ENCODE peak calls at places on chromosomes 1 and 21, in ten cellular contexts. Y, V, I, E, A, T, F, Q, N and D are unnamed samples.

GRCh38 chr1:119554188-119554587 is 47.2 kb downstream of the HSD3B1 start:
- DNase-seq in I (no peak), Y (no peak), N (no peak), T (no peak), A (no peak), F (no peak), V (no peak), Q (no peak), E (no peak), D (no peak)

GRCh38 chr1:19676438-19676922 is 11.8 kb downstream of the HTR6 start:
- DNase-seq in N (peak; percentile 92), I (no peak), Y (peak; percentile 28), V (no peak), F (peak; percentile 57), A (no peak), Q (peak; percentile 65), T (peak; percentile 65), E (peak; percentile 83), D (no peak)

GRCh38 chr1:28172690-28173150 is 3.8 kb downstream of the PTAFR start:
- DNase-seq in T (no peak), Y (no peak), I (no peak), V (no peak), Q (peak; percentile 57), E (no peak), F (no peak), A (no peak), N (no peak), D (no peak)

GRCh38 chr1:173475564-173476196 is 1.5 kb upstream of the PRDX6 start:
- DNase-seq in Q (no peak), E (no peak), F (peak; percentile 85), A (no peak), I (no peak), N (no peak), T (no peak), Y (no peak), V (no peak), D (no peak)

GRCh38 chr21:15857740-15858139 is 128.0 kb downstream of the USP25 start:
- DNase-seq in E (no peak), Q (no peak), V (no peak), I (no peak), Y (no peak), T (no peak), F (no peak), N (no peak), A (peak; percentile 11), D (no peak)

GRCh38 chr1:113835686-113836290 is 23.5 kb upstream of the RSBN1 start:
- DNase-seq in E (no peak), Q (peak; percentile 36), T (no peak), V (no peak), A (no peak), N (peak; percentile 42), I (no peak), F (peak; percentile 75), Y (peak; percentile 4), D (no peak)

GRCh38 chr1:81498370-81499184 is 302.2 kb upstream of the ADGRL2 start:
- DNase-seq in E (no peak), I (no peak), Q (no peak), A (no peak), F (no peak), Y (no peak), N (no peak), V (no peak), T (no peak), D (no peak)

GRCh38 chr1:31013187-31013864 is 52.2 kb downstream of the PUM1 start:
- DNase-seq in F (no peak), Y (no peak), T (no peak), Q (peak; percentile 35), V (no peak), I (no peak), E (no peak), A (no peak), N (no peak), D (no peak)

GRCh38 chr1:212689758-212690540 is 9.7 kb downstream of the BATF3 start:
- DNase-seq in T (no peak), F (no peak), E (no peak), Q (no peak), A (no peak), N (no peak), I (no peak), V (peak; percentile 38), Y (no peak), D (no peak)

GRCh38 chr1:10338047-10338446 is 60.8 kb upstream of the PGD start:
- DNase-seq in Y (peak; percentile 48), V (no peak), I (peak; percentile 72), N (peak; percentile 68), F (peak; percentile 40), E (peak; percentile 61), A (no peak), T (peak; percentile 38), Q (peak; percentile 63), D (peak; percentile 61)

DNA sequence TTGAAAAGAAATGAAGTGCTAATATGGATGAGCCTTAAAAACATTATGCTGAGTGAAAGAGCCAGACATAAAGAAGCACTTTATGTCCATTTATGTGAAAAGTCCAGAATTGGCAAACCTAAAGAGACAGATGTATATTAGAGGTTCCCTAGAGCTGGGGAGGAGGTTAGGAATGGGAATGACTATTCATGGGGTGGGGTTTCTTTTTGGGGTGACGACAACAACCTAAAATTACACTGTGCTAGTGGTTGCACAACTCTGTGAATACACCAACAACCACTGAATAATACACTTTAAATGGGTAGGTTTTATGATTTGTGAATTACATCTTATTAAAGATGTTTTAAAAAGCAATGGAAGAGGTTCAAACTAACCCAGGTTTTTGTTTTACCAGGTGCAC is 259.9 kb downstream of the RHOU start:
- DNase-seq in V (no peak), A (no peak), Y (no peak), I (no peak), Q (no peak), E (no peak), F (no peak), T (no peak), N (no peak), D (no peak)
- TF ChIP-seq CTCF in V (no peak), A (no peak), Y (no peak), I (no peak), Q (no peak), E (no peak), F (no peak), T (no peak), N (no peak), D (no peak)

DNA sequence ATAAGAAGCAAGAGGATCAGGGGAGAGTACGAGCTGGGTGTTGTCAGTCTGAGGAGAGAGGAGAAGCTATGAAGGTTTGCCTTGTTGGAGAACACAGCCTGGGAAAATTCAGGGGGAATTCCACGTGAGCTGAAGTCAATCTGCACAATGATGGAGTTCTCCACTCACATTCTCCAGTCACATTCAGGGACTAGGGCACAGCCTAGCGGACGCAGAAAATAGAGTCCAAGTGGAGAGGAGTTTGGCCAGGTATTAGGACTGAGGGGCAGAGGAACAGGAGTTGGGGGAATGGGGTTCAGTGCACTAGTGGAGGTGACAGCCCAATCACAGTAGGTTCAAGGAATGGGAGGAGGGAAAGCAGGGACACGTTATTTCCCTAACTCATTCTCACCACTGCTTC is 124.0 kb downstream of the KCNH1 start:
- DNase-seq in F (no peak), T (no peak), N (no peak), Y (no peak), Q (no peak), A (no peak), V (no peak), E (no peak), I (no peak), D (no peak)
- TF ChIP-seq CTCF in F (peak; percentile 15), T (no peak), N (peak; percentile 6), Y (no peak), Q (no peak), A (no peak), V (no peak), E (no peak), I (no peak), D (no peak)

GRCh38 chr1:42259059-42259738 is 75.8 kb downstream of the FOXJ3 start:
- DNase-seq in A (no peak), F (no peak), E (no peak), I (no peak), Q (peak; percentile 34), V (no peak), Y (no peak), T (no peak), N (no peak), D (no peak)
- TF ChIP-seq CTCF in A (no peak), F (no peak), E (no peak), I (peak; percentile 26), Q (no peak), V (no peak), Y (no peak), T (no peak), N (no peak), D (no peak)

GRCh38 chr1:54307305-54307704 is 98.9 kb downstream of the SSBP3 start:
- DNase-seq in F (no peak), Y (no peak), I (no peak), Q (no peak), T (no peak), N (no peak), V (no peak), E (no peak), A (no peak), D (no peak)

GRCh38 chr1:54309631-54310366 is 96.4 kb downstream of the SSBP3 start:
- DNase-seq in T (no peak), F (no peak), N (peak; percentile 65), Q (no peak), Y (no peak), I (peak; percentile 57), V (no peak), E (peak; percentile 59), A (no peak), D (no peak)

GRCh38 chr1:54312874-54313316 is 93.3 kb downstream of the SSBP3 start:
- DNase-seq in V (no peak), Q (no peak), I (no peak), A (no peak), E (peak; percentile 66), Y (no peak), N (peak; percentile 73), F (no peak), T (peak; percentile 77), D (no peak)

GRCh38 chr1:54311506-54311905 is 94.7 kb downstream of the SSBP3 start:
- DNase-seq in T (no peak), F (no peak), V (no peak), I (no peak), A (no peak), Y (no peak), E (no peak), N (no peak), Q (no peak), D (no peak)

DNA sequence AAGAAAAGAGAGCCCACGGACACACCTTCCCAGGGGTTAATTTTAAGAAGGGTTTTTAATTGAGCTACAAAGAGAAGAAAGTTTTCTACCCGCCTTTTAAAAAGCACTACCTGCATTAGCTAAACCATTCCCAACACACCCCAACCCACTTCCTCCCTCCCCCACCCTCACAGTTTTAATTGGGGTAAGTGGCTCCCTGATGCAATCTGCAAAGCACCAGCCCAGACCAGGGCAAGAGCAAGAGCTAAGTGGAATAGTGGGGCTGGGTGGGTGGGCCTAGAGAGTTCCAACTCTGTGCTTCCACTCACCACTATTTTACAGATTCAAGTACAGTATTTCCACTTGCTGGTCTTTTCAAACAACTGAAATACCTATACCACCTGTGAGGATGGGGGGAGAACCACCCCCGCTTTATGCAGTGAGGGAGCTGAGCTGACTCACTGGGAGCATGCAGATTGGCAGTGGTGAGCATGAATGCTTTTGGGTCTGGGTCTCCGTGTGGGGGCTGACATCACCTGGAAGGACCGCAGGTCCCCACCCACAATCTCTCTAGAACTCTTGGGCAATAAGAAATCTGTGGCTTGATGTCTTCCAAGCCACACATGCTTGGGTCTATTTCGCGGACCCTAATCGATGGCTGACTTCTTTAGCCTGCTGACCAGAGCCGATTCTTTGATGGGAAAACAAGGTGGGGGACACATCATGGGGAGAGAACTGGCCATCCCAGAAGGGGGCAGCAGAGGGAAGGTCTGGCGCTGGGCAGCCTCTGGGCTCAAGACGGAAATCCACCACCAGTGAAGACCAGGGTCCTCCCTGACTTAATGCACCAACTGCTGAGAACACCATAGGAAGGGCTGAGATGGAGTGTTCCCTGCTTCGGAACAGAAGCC is 95.5 kb downstream of the SSBP3 start:
- DNase-seq in E (peak; percentile 86), A (no peak), I (no peak), T (no peak), Y (peak; percentile 23), N (peak; percentile 80), Q (peak; percentile 48), V (no peak), F (peak; percentile 30), D (peak; percentile 77)
- TF ChIP-seq CTCF in E (peak; percentile 82), A (peak; percentile 60), I (peak; percentile 73), T (peak; percentile 33), Y (peak; percentile 33), N (peak; percentile 73), Q (no peak), V (peak; percentile 10), F (peak; percentile 59), D (peak; percentile 41)